ENCODE peak calls at places on chromosomes 5 and 9, in four cellular contexts. One of them, this sample, is unnamed.

GRCh38 chr5:79859588-79859987 is 131.5 kb downstream of the MTX3 start:
- DNase-seq in heart left ventricle: no peak
- DNase-seq in fibroblast of lung: no peak
- DNase-seq in K562: no peak
- DNase-seq in this sample: no peak

GRCh38 chr5:102863764-102864560 is 108.9 kb downstream of the PAM start:
- DNase-seq in heart left ventricle: no peak
- DNase-seq in fibroblast of lung: peak; percentile 20
- DNase-seq in K562: no peak
- DNase-seq in this sample: no peak

GRCh38 chr9:135326633-135327152 is 152.9 kb upstream of the PPP1R26 start:
- DNase-seq in heart left ventricle: no peak
- DNase-seq in fibroblast of lung: no peak
- DNase-seq in K562: no peak
- DNase-seq in this sample: no peak

GRCh38 chr9:136049451-136050265 is 45.4 kb downstream of the NACC2 start:
- DNase-seq in heart left ventricle: no peak
- DNase-seq in fibroblast of lung: no peak
- DNase-seq in K562: no peak
- DNase-seq in this sample: no peak

GRCh38 chr5:96661101-96661840 is 905 bp upstream of the CAST start:
- DNase-seq in heart left ventricle: no peak
- DNase-seq in fibroblast of lung: peak; percentile 55
- DNase-seq in K562: no peak
- DNase-seq in this sample: peak; percentile 38

GRCh38 chr5:137792291-137792690 is 38.1 kb upstream of the HNRNPA0 start:
- DNase-seq in heart left ventricle: no peak
- DNase-seq in fibroblast of lung: no peak
- DNase-seq in K562: no peak
- DNase-seq in this sample: no peak

GRCh38 chr9:117957267-117957666 is 253.1 kb downstream of the TLR4 start:
- DNase-seq in heart left ventricle: no peak
- DNase-seq in fibroblast of lung: no peak
- DNase-seq in K562: no peak
- DNase-seq in this sample: no peak

GRCh38 chr5:42491699-42492098 is 68.5 kb downstream of the GHR start:
- DNase-seq in heart left ventricle: no peak
- DNase-seq in fibroblast of lung: peak; percentile 24
- DNase-seq in K562: no peak
- DNase-seq in this sample: no peak

GRCh38 chr5:172945151-172945550 is 14.1 kb upstream of the RPL26L1 start:
- DNase-seq in heart left ventricle: peak; percentile 2
- DNase-seq in fibroblast of lung: peak; percentile 40
- DNase-seq in K562: no peak
- DNase-seq in this sample: no peak

GRCh38 chr9:84121991-84122523 is 141.5 kb downstream of the RMI1 start:
- DNase-seq in heart left ventricle: no peak
- DNase-seq in fibroblast of lung: peak; percentile 79
- DNase-seq in K562: no peak
- DNase-seq in this sample: no peak

GRCh38 chr5:172503925-172504730 is 49.8 kb upstream of the SH3PXD2B start:
- DNase-seq in heart left ventricle: peak; percentile 85
- DNase-seq in fibroblast of lung: peak; percentile 31
- DNase-seq in K562: no peak
- DNase-seq in this sample: no peak

GRCh38 chr9:7879551-7880245 is 80.1 kb upstream of the DMAC1 start:
- DNase-seq in heart left ventricle: no peak
- DNase-seq in fibroblast of lung: no peak
- DNase-seq in K562: no peak
- DNase-seq in this sample: no peak

GRCh38 chr9:127175764-127176163 is 53.3 kb upstream of the ANGPTL2 start:
- DNase-seq in heart left ventricle: no peak
- DNase-seq in fibroblast of lung: no peak
- DNase-seq in K562: no peak
- DNase-seq in this sample: peak; percentile 23

GRCh38 chr9:79694676-79695400 is 123.1 kb downstream of the TLE4 start:
- DNase-seq in heart left ventricle: no peak
- DNase-seq in fibroblast of lung: peak; percentile 94
- DNase-seq in K562: no peak
- DNase-seq in this sample: no peak

GRCh38 chr5:67192719-67193464 is 3.7 kb downstream of the CD180 start:
- DNase-seq in heart left ventricle: no peak
- DNase-seq in fibroblast of lung: peak; percentile 31
- DNase-seq in K562: no peak
- DNase-seq in this sample: no peak

GRCh38 chr5:171543486-171543885 is 124.0 kb downstream of the FGF18 start:
- DNase-seq in heart left ventricle: no peak
- DNase-seq in fibroblast of lung: peak; percentile 10
- DNase-seq in K562: no peak
- DNase-seq in this sample: no peak

GRCh38 chr5:135319928-135320606 is 79.0 kb downstream of the MACROH2A1 start:
- DNase-seq in heart left ventricle: no peak
- DNase-seq in fibroblast of lung: no peak
- DNase-seq in K562: no peak
- DNase-seq in this sample: peak; percentile 44

GRCh38 chr5:69231851-69232250 is 2.8 kb upstream of the CDK7 start:
- DNase-seq in heart left ventricle: no peak
- DNase-seq in fibroblast of lung: peak; percentile 86
- DNase-seq in K562: no peak
- DNase-seq in this sample: no peak

GRCh38 chr9:32579706-32580331 is 6.9 kb upstream of the NDUFB6 start:
- DNase-seq in heart left ventricle: peak; percentile 72
- DNase-seq in fibroblast of lung: peak; percentile 20
- DNase-seq in K562: peak; percentile 40
- DNase-seq in this sample: peak; percentile 71

GRCh38 chr5:61301820-61302563 is 30.1 kb upstream of the ZSWIM6 start:
- DNase-seq in heart left ventricle: peak; percentile 72
- DNase-seq in fibroblast of lung: peak; percentile 100
- DNase-seq in K562: no peak
- DNase-seq in this sample: peak; percentile 93

GRCh38 chr5:79464695-79465332 is 49.1 kb downstream of the HOMER1 start:
- DNase-seq in heart left ventricle: no peak
- DNase-seq in fibroblast of lung: no peak
- DNase-seq in K562: peak; percentile 12
- DNase-seq in this sample: no peak

GRCh38 chr9:36317766-36318165 is 59.5 kb upstream of the GNE start:
- DNase-seq in heart left ventricle: no peak
- DNase-seq in fibroblast of lung: no peak
- DNase-seq in K562: no peak
- DNase-seq in this sample: peak; percentile 49

GRCh38 chr5:75601567-75601966 is 9.7 kb upstream of the ANKDD1B start:
- DNase-seq in heart left ventricle: no peak
- DNase-seq in fibroblast of lung: no peak
- DNase-seq in K562: no peak
- DNase-seq in this sample: no peak

GRCh38 chr5:127741412-127741811 is 38.2 kb downstream of the CCDC192 start:
- DNase-seq in heart left ventricle: no peak
- DNase-seq in fibroblast of lung: no peak
- DNase-seq in K562: no peak
- DNase-seq in this sample: no peak

GRCh38 chr9:133421615-133422542 is at the start of gene ADAMTS13:
- DNase-seq in heart left ventricle: no peak
- DNase-seq in fibroblast of lung: no peak
- DNase-seq in K562: no peak
- DNase-seq in this sample: no peak

GRCh38 chr9:130629443-130630090 is 34.8 kb upstream of the PRDM12 start:
- DNase-seq in heart left ventricle: no peak
- DNase-seq in fibroblast of lung: no peak
- DNase-seq in K562: no peak
- DNase-seq in this sample: no peak

GRCh38 chr9:130631331-130632080 is 32.9 kb upstream of the PRDM12 start:
- DNase-seq in heart left ventricle: no peak
- DNase-seq in fibroblast of lung: no peak
- DNase-seq in K562: no peak
- DNase-seq in this sample: no peak

GRCh38 chr9:130630506-130631330 is 33.7 kb upstream of the PRDM12 start:
- DNase-seq in heart left ventricle: peak; percentile 89
- DNase-seq in fibroblast of lung: no peak
- DNase-seq in K562: no peak
- DNase-seq in this sample: no peak

GRCh38 chr9:130627896-130628792 is 36.2 kb upstream of the PRDM12 start:
- DNase-seq in heart left ventricle: no peak
- DNase-seq in fibroblast of lung: no peak
- DNase-seq in K562: no peak
- DNase-seq in this sample: no peak

DNA sequence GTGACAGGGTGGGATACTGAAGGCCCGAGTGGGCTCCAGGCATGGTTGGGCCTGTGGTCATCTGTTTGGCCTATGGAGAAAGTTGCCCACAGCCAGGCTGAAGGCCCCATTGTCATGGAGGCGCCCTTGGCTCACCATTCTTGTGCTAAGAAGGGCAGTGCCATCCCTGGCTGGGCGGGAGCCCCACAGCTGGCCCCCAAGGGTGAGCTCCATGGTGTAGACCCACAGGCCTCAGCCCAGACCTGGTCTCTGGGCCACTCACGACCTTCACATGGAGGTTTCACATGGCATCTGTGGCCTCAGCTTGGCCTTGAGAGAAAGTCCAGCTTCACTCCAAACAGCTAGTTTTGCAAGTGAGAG is 34.3 kb upstream of the PRDM12 start:
- DNase-seq in heart left ventricle: no peak
- DNase-seq in fibroblast of lung: no peak
- DNase-seq in K562: no peak
- DNase-seq in this sample: no peak
- H3K36me3 ChIP-seq in heart left ventricle: peaks cover 88% of the 10 kb centered on the region
- H3K36me3 ChIP-seq in fibroblast of lung: peaks cover 24% of the 10 kb centered on the region
- H3K36me3 ChIP-seq in K562: peaks cover 93% of the 10 kb centered on the region
- H3K36me3 ChIP-seq in this sample: no peaks in the 10 kb centered on the region

DNA sequence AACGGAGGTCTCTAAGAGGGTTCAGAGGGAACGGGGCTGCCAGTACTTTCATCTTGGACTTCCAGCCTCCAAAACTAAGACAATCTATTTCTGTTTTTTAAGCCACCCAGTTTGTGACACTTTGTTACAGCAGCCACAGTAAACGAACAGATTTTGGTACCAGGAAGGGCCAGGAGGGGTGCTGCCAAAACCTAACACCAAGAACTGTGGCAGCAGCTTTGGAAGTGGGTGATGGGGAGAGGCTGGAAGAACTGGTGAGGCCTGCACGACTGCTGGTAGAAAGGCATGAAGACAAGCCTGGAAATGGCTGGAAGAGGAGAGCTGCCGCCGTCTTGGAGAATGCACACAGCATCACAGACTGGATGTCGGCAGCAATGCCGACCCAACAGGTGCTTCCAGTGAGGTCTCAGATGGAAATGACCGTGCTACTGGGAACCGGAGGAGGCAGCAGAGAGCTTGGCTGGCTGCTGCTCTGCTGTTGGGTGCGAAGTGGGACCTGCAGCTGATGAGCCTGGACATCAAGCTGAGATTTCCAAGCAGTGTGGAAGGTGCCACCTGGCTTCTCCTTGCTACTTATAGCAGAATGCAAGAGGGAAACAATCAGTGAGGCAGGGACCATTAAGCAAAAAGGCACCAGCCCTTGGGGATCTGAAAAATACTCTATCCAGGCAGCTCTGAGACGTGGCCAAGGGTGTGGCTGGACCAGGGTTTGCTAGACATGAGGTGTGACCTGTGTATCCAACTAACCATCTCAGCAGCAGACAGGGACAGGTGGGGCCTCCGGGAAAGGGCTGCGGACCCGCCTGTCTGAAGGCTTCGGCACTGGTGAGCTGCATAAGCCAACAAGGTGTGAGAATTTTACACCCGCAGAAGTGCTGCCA is 4.7 kb upstream of the TMEM210 start:
- DNase-seq in heart left ventricle: no peak
- DNase-seq in fibroblast of lung: peak; percentile 18
- DNase-seq in K562: peak; percentile 55
- DNase-seq in this sample: peak; percentile 65
- TF ChIP-seq CTCF in heart left ventricle: peak; percentile 51
- TF ChIP-seq CTCF in fibroblast of lung: peak; percentile 65
- TF ChIP-seq CTCF in K562: peak; percentile 73
- TF ChIP-seq CTCF in this sample: peak; percentile 72

GRCh38 chr9:112867275-112867991 is 23.2 kb downstream of the SLC46A2 start:
- DNase-seq in heart left ventricle: no peak
- DNase-seq in fibroblast of lung: peak; percentile 77
- DNase-seq in K562: peak; percentile 68
- DNase-seq in this sample: peak; percentile 32
- H3K4me1 ChIP-seq in heart left ventricle: no peaks in the 10 kb centered on the region
- H3K4me1 ChIP-seq in fibroblast of lung: peaks cover 4% of the 10 kb centered on the region
- H3K4me1 ChIP-seq in K562: peaks cover 7% of the 10 kb centered on the region
- H3K4me1 ChIP-seq in this sample: peaks cover 8% of the 10 kb centered on the region

GRCh38 chr9:89352874-89353649 is 34.8 kb downstream of the SECISBP2 start:
- DNase-seq in heart left ventricle: no peak
- DNase-seq in fibroblast of lung: no peak
- DNase-seq in K562: no peak
- DNase-seq in this sample: no peak
- H3K36me3 ChIP-seq in heart left ventricle: peaks cover 87% of the 10 kb centered on the region
- H3K36me3 ChIP-seq in fibroblast of lung: peaks cover 24% of the 10 kb centered on the region
- H3K36me3 ChIP-seq in K562: peaks cover 80% of the 10 kb centered on the region
- H3K36me3 ChIP-seq in this sample: no peaks in the 10 kb centered on the region

GRCh38 chr9:105066265-105066865 is 138.4 kb upstream of the ABCA1 start:
- DNase-seq in heart left ventricle: no peak
- DNase-seq in fibroblast of lung: no peak
- DNase-seq in K562: no peak
- DNase-seq in this sample: no peak
- TF ChIP-seq CTCF in heart left ventricle: no peak
- TF ChIP-seq CTCF in fibroblast of lung: no peak
- TF ChIP-seq CTCF in K562: no peak
- TF ChIP-seq CTCF in this sample: no peak